ENCODE peak calls at places on chromosomes 6 and 20, in eight cellular contexts. U is PC-9, D is mucosa of descending colon, S is H9, X is thoracic aorta, H is astrocyte, T is tibial artery, I is PC-3. C is an unnamed sample. For H3K4me1 and H3K9me3, the result is how much of the 10 kb centered on the place peaks cover.

GRCh38 chr6:144559865-144560603 is 274.9 kb downstream of the UTRN start:
- DNase-seq in U (peak), D (peak), S (no peak), X (no peak), H (peak), T (no peak), I (no peak), C (peak)

GRCh38 chr6:63661769-63662168 is 26.2 kb downstream of the PHF3 start:
- DNase-seq in U (no peak), D (no peak), S (no peak), X (no peak), H (no peak), T (no peak), I (no peak), C (no peak)

GRCh38 chr20:32743237-32744112 is at the start of gene COMMD7:
- DNase-seq in U (no peak), D (peak), S (peak), X (no peak), H (no peak), T (peak), I (peak), C (peak)

GRCh38 chr6:128474481-128474880 is 45.9 kb downstream of the PTPRK start:
- DNase-seq in U (no peak), D (no peak), S (no peak), X (no peak), H (peak), T (no peak), I (no peak), C (no peak)

GRCh38 chr6:33947916-33948594 is 144.3 kb upstream of the MLN start:
- DNase-seq in U (no peak), D (no peak), S (no peak), X (no peak), H (no peak), T (peak), I (no peak), C (no peak)

GRCh38 chr6:24644377-24644776 is 1.6 kb downstream of the KIAA0319 start:
- DNase-seq in U (no peak), D (no peak), S (no peak), X (no peak), H (no peak), T (no peak), I (no peak), C (no peak)

GRCh38 chr6:52990342-52990741 is 4.7 kb downstream of the GSTA4 start:
- DNase-seq in U (peak), D (peak), S (no peak), X (no peak), H (peak), T (no peak), I (peak), C (no peak)

GRCh38 chr20:33830371-33830770 is 19.2 kb downstream of the CHMP4B start:
- DNase-seq in U (no peak), D (no peak), S (no peak), X (no peak), H (no peak), T (no peak), I (no peak), C (no peak)

GRCh38 chr6:152472325-152472724 is 164.8 kb downstream of the SYNE1 start:
- DNase-seq in U (no peak), D (no peak), S (no peak), X (no peak), H (no peak), T (no peak), I (no peak), C (no peak)

GRCh38 chr6:30213999-30214982 is 1.1 kb upstream of the TRIM26 start:
- DNase-seq in U (peak), D (peak), S (peak), X (peak), H (peak), T (peak), I (peak), C (peak)
- TF ChIP-seq CTCF in U (no peak), D (no peak), S (no peak), X (no peak), H (no peak), T (no peak), I (no peak), C (no peak)

GRCh38 chr20:38119446-38119845 is 45.6 kb downstream of the TGM2 start:
- DNase-seq in U (no peak), D (no peak), S (no peak), X (no peak), H (no peak), T (no peak), I (no peak), C (no peak)
- H3K4me1 ChIP-seq in U (under half), D (under half), S (under half), X (under half), H (under half), T (under half), I (under half), C (half or more)

DNA sequence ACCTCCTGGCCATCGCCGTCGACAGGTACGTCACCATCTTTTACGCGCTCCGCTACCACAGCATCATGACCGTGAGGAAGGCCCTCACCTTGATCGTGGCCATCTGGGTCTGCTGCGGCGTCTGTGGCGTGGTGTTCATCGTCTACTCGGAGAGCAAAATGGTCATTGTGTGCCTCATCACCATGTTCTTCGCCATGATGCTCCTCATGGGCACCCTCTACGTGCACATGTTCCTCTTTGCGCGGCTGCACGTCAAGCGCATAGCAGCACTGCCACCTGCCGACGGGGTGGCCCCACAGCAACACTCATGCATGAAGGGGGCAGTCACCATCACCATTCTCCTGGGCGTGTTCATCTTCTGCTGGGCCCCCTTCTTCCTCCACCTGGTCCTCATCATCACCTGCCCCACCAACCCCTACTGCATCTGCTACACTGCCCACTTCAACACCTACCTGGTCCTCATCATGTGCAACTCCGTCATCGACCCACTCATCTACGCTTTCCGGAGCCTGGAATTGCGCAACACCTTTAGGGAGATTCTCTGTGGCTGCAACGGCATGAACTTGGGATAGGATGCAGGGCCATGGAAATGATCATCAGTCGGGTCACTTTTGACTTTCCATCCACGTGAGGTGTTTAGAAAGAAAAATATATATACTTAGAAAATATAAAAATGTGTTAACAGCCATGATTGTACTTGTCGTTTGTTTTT is 868 bp downstream of the MC3R start:
- DNase-seq in U (no peak), D (peak), S (peak), X (no peak), H (no peak), T (no peak), I (peak), C (peak)
- H3K9me3 ChIP-seq in U (under half), D (under half), S (under half), X (under half), H (under half), T (under half), I (under half), C (under half)

GRCh38 chr20:58361549-58361948 is 27.5 kb upstream of the VAPB start:
- DNase-seq in U (no peak), D (no peak), S (no peak), X (no peak), H (peak), T (no peak), I (peak), C (no peak)

GRCh38 chr20:58362970-58363369 is 26.1 kb upstream of the VAPB start:
- DNase-seq in U (no peak), D (no peak), S (no peak), X (no peak), H (no peak), T (no peak), I (no peak), C (no peak)

GRCh38 chr20:58362117-58362516 is 26.9 kb upstream of the VAPB start:
- DNase-seq in U (no peak), D (no peak), S (no peak), X (no peak), H (no peak), T (no peak), I (no peak), C (no peak)

GRCh38 chr20:58359441-58359840 is 29.6 kb upstream of the VAPB start:
- DNase-seq in U (no peak), D (no peak), S (no peak), X (no peak), H (no peak), T (no peak), I (no peak), C (no peak)
- TF ChIP-seq CTCF in U (no peak), D (no peak), S (peak), X (no peak), H (no peak), T (no peak), I (no peak), C (no peak)

GRCh38 chr6:27873101-27874030 is 38.8 kb downstream of the OR2B2 start:
- DNase-seq in U (peak), D (peak), S (peak), X (no peak), H (peak), T (no peak), I (no peak), C (no peak)
- H3K4me1 ChIP-seq in U (under half), D (under half), S (under half), X (under half), H (under half), T (under half), I (under half), C (under half)

DNA sequence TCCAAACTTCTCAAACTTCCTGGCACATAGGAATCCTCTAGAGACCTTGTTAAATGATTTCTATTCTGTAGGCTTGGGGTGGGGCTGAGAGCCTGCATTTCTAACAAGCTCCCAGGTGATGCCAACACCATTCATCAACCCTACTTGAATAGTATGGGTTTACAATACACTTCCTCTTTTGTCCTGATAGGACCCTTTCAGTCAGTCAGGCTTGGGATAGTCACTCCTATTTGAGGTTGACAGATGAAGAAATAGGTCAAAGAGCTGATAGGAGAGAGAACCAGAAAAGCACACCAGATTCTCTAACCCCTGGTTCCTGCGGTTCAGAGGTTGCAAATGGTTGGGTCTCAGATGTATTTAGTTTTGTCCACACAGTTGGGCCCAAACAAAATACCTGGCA is 273.4 kb downstream of the TSHZ2 start:
- DNase-seq in U (peak), D (no peak), S (no peak), X (no peak), H (no peak), T (no peak), I (no peak), C (no peak)
- H3K9me3 ChIP-seq in U (under half), D (under half), S (under half), X (under half), H (under half), T (under half), I (under half), C (under half)

GRCh38 chr20:51542033-51542893 is at the start of gene NFATC2:
- DNase-seq in U (no peak), D (peak), S (peak), X (no peak), H (no peak), T (no peak), I (peak), C (peak)
- TF ChIP-seq CTCF in U (peak), D (peak), S (peak), X (no peak), H (no peak), T (peak), I (peak), C (peak)

GRCh38 chr6:6656287-6656686 is 67.8 kb downstream of the LY86 start:
- DNase-seq in U (no peak), D (no peak), S (no peak), X (no peak), H (no peak), T (no peak), I (no peak), C (no peak)
- H3K4me1 ChIP-seq in U (under half), D (under half), S (under half), X (under half), H (under half), T (under half), I (under half), C (under half)

DNA sequence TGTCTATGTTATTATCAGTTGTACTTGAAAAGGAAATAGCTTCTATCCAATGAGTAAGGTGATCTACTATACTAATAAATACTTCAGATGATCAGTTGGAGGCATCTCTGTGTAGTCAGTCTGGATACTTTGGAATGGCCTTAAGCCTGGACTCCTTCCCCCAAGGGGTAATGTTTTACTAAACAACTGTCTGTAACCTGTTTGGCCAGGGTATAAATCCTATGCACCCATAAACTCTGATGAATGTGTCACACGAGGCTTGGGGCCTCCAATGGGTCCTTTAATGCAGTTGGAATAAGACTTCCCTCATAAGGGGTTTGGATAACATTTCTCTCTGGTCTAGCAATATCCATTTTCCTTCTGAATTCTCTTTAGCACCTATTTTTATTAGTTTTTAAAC is 19.5 kb upstream of the SLC52A3 start:
- DNase-seq in U (no peak), D (no peak), S (no peak), X (no peak), H (no peak), T (no peak), I (no peak), C (no peak)
- H3K9me3 ChIP-seq in U (under half), D (under half), S (under half), X (under half), H (under half), T (under half), I (under half), C (under half)